ENCODE peak calls at places on chromosomes 6 and 20, in eight cellular contexts. A is small intestine; N is effector memory CD4-positive, alpha-beta T cell; I is HL-60; D is upper lobe of left lung; Q is lower lobe of right lung; W is CD8-positive, alpha-beta memory T cell; E is AG04449. V is an unnamed sample.

GRCh38 chr20:36441027-36441414 is 100.3 kb upstream of the MYL9 start:
- DNase-seq in Q (no peak), A (no peak), D (no peak), W (no peak), E (no peak), I (no peak), N (no peak), V (no peak)

GRCh38 chr6:44122821-44123220 is 4.4 kb downstream of the MRPL14 start:
- DNase-seq in E (no peak), I (no peak), D (no peak), A (peak), Q (no peak), W (peak), N (no peak), V (no peak)

GRCh38 chr6:36222924-36223323 is 26.4 kb downstream of the BRPF3 start:
- DNase-seq in Q (no peak), E (no peak), W (no peak), N (no peak), A (peak), D (no peak), I (no peak), V (no peak)

GRCh38 chr6:150249261-150249660 is 106.4 kb downstream of the PPP1R14C start:
- DNase-seq in D (no peak), E (no peak), A (no peak), I (no peak), W (no peak), N (no peak), Q (no peak), V (peak)

GRCh38 chr6:136510299-136510698 is 39.9 kb downstream of the MAP7 start:
- DNase-seq in D (no peak), A (no peak), E (no peak), Q (no peak), N (no peak), I (no peak), W (no peak), V (no peak)

GRCh38 chr6:101847690-101848089 is 454.2 kb downstream of the GRIK2 start:
- DNase-seq in D (no peak), W (no peak), N (no peak), A (no peak), Q (no peak), I (no peak), E (no peak), V (no peak)

GRCh38 chr20:44083220-44083933 is 103.6 kb downstream of the JPH2 start:
- DNase-seq in Q (no peak), A (no peak), W (no peak), D (no peak), I (no peak), N (no peak), E (no peak), V (peak)

GRCh38 chr20:57473246-57474042 is 51.5 kb downstream of the CTCFL start:
- DNase-seq in Q (peak), W (no peak), A (no peak), D (peak), N (no peak), E (no peak), I (peak), V (no peak)

GRCh38 chr20:11918280-11918952 is 723 bp downstream of the BTBD3 start:
- DNase-seq in I (no peak), W (no peak), E (no peak), Q (no peak), N (no peak), A (no peak), D (no peak), V (no peak)
- H3K4me3 ChIP-seq in I (no peak), W (no peak), E (peak), Q (peak), N (no peak), A (no peak), D (peak), V (peak)

GRCh38 chr6:163834226-163834970 is 419.9 kb downstream of the QKI start:
- DNase-seq in E (no peak), I (no peak), D (no peak), W (no peak), A (no peak), Q (no peak), N (no peak), V (no peak)

GRCh38 chr6:163837681-163838431 is 423.3 kb downstream of the QKI start:
- DNase-seq in N (no peak), Q (no peak), I (no peak), D (no peak), W (no peak), E (no peak), A (no peak), V (no peak)

GRCh38 chr6:163839296-163839695 is 424.8 kb downstream of the QKI start:
- DNase-seq in A (no peak), E (no peak), Q (no peak), D (no peak), W (no peak), N (no peak), I (no peak), V (no peak)

GRCh38 chr6:163835772-163836171 is 421.3 kb downstream of the QKI start:
- DNase-seq in Q (no peak), D (no peak), A (no peak), W (no peak), I (no peak), E (no peak), N (no peak), V (no peak)

DNA sequence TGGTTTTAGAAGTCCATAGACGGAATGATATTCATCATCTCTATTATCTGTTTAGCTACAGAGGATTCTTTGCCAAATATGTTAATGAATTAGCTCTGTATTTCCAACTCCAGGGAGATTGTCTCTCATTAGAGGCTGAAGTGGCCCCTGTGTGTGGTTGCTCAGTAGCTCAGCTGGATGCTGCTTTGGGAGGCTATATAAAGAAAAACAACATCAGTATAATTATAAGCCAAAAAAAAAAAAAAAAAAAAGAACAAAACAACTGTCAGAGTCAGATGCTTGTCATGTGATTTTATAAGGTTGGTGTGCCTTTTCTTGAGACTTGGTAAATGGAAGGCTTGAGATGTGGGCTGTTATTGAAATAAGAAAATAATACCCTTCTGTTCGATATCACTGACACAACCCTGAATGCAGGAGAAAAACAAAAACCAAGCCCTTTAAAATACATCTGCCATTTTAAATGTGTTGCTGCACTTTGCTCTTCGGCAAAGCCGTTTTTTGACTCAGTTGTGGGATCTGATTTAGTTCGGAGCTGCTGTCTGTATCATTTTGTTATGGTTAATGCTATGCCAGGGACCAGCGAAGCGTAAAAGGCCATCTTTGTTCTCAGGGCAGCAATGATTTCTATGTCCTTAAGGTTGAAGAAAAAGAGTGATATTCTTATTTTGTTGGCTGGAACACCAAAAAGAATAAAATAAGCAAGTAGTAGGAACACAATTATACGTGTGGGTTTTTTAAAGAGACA is 422.6 kb downstream of the QKI start:
- DNase-seq in N (no peak), E (no peak), D (no peak), Q (no peak), A (no peak), I (no peak), W (no peak), V (no peak)
- H3K4me3 ChIP-seq in N (no peak), E (no peak), D (no peak), Q (no peak), A (no peak), I (no peak), W (no peak), V (no peak)

GRCh38 chr20:3248993-3249347 is 10.0 kb upstream of the SLC4A11 start:
- DNase-seq in A (no peak), I (no peak), E (no peak), W (no peak), N (no peak), D (no peak), Q (no peak), V (no peak)
- H3K4me3 ChIP-seq in A (no peak), I (peak), E (peak), W (no peak), N (peak), D (no peak), Q (peak), V (peak)

DNA sequence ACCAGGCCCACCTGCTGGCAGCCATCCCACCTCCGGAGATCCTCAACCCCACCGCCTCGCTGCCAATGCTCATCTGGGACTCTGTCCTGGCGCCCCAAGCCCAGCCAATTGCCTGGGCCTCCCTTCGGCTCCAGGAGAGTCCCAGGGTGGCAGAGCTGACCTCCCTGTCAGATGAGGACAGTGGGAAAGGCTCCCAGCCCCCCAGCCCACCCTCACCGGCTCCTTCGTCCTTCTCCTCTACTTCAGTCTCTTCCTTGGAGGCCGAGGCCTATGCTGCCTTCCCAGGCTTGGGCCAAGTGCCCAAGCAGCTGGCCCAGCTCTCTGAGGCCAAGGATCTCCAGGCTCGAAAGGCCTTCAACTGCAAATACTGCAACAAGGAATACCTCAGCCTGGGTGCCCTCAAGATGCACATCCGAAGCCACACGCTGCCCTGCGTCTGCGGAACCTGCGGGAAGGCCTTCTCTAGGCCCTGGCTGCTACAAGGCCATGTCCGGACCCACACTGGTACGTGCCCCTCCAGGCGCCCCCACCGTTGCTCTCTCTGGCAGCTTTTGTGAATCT is 1.1 kb downstream of the SNAI1 start:
- DNase-seq in A (no peak), I (no peak), N (no peak), E (no peak), Q (no peak), D (no peak), W (no peak), V (no peak)
- H3K4me3 ChIP-seq in A (no peak), I (no peak), N (no peak), E (peak), Q (peak), D (peak), W (no peak), V (peak)

GRCh38 chr20:3981132-3981452 is 34.3 kb downstream of the RNF24 start:
- DNase-seq in A (no peak), D (no peak), W (no peak), N (no peak), I (no peak), E (no peak), Q (no peak), V (no peak)
- H3K4me3 ChIP-seq in A (no peak), D (no peak), W (peak), N (peak), I (no peak), E (no peak), Q (peak), V (no peak)

GRCh38 chr6:80209434-80209833 is 103.0 kb downstream of the BCKDHB start:
- DNase-seq in I (peak), Q (no peak), N (no peak), E (no peak), W (no peak), D (no peak), A (no peak), V (no peak)
- H3K4me3 ChIP-seq in I (no peak), Q (no peak), N (no peak), E (no peak), W (no peak), D (no peak), A (no peak), V (no peak)